ENCODE peak calls at places on chromosomes 13 and 19, in seven cellular contexts. C is mucosa of descending colon; Y is posterior vena cava; R is HFFc6; P is coronary artery; I is stimulated activated CD4-positive, alpha-beta T cell treated with anti-CD3 and anti-CD28 coated beads, Interleukin-4, amount 100 ng/mL, for 4 hours; W is 8988T. Z is an unnamed sample.

GRCh38 chr13:27822258-27822872 is 30.1 kb downstream of the GSX1 start:
- DNase-seq in C (no peak), Y (no peak), R (no peak), P (no peak), I (no peak), W (no peak), Z (no peak)

GRCh38 chr19:48999481-49000325 is 6.0 kb downstream of the RUVBL2 start:
- DNase-seq in C (peak; percentile 72), Y (no peak), R (peak; percentile 50), P (no peak), I (peak; percentile 54), W (no peak), Z (peak; percentile 73)

GRCh38 chr13:106432636-106433035 is 102.8 kb downstream of the EFNB2 start:
- DNase-seq in C (no peak), Y (no peak), R (no peak), P (no peak), I (no peak), W (no peak), Z (no peak)

GRCh38 chr19:35889370-35890112 is 10.8 kb downstream of the NFKBID start:
- DNase-seq in C (no peak), Y (no peak), R (no peak), P (no peak), I (no peak), W (no peak), Z (no peak)

GRCh38 chr19:18769989-18770528 is 21.0 kb downstream of the COMP start:
- DNase-seq in C (no peak), Y (no peak), R (no peak), P (no peak), I (no peak), W (no peak), Z (no peak)

GRCh38 chr13:51826606-51827005 is 18.4 kb downstream of the TMEM272 start:
- DNase-seq in C (no peak), Y (no peak), R (no peak), P (no peak), I (no peak), W (no peak), Z (no peak)

GRCh38 chr19:35055715-35056179 is 14.2 kb downstream of the HPN start:
- DNase-seq in C (no peak), Y (no peak), R (no peak), P (no peak), I (no peak), W (no peak), Z (no peak)

GRCh38 chr13:102302534-102302933 is 99.3 kb downstream of the FGF14 start:
- DNase-seq in C (no peak), Y (no peak), R (no peak), P (no peak), I (no peak), W (no peak), Z (no peak)

GRCh38 chr13:63910406-63910957 is 2494.8 kb upstream of the PCDH20 start:
- DNase-seq in C (no peak), Y (no peak), R (no peak), P (no peak), I (no peak), W (no peak), Z (no peak)

GRCh38 chr13:70043685-70044084 is 63.9 kb upstream of the ATXN8OS start:
- DNase-seq in C (no peak), Y (no peak), R (no peak), P (no peak), I (no peak), W (no peak), Z (no peak)

GRCh38 chr19:15479391-15480345 is at the start of gene PGLYRP2:
- DNase-seq in C (no peak), Y (no peak), R (peak; percentile 9), P (no peak), I (no peak), W (no peak), Z (no peak)